ENCODE peak calls at places on chromosomes 12 and 14, in five cellular contexts. One of them, this sample, is unnamed.

GRCh38 chr12:131132118-131132892 is 178.6 kb downstream of the ADGRD1 start:
- DNase-seq in astrocyte of the cerebellum: no peak
- DNase-seq in tibial artery: peak
- DNase-seq in progenitor cell of endocrine pancreas: peak
- DNase-seq in GM13977: peak
- DNase-seq in this sample: peak

GRCh38 chr14:106294324-106294723 is 767.9 kb downstream of the TMEM121 start:
- DNase-seq in astrocyte of the cerebellum: no peak
- DNase-seq in tibial artery: no peak
- DNase-seq in progenitor cell of endocrine pancreas: no peak
- DNase-seq in GM13977: no peak
- DNase-seq in this sample: no peak

GRCh38 chr12:23055004-23055403 is 430.0 kb downstream of the ETNK1 start:
- DNase-seq in astrocyte of the cerebellum: peak
- DNase-seq in tibial artery: no peak
- DNase-seq in progenitor cell of endocrine pancreas: peak
- DNase-seq in GM13977: no peak
- DNase-seq in this sample: no peak

GRCh38 chr12:72543777-72544467 is 271.8 kb downstream of the TRHDE start:
- DNase-seq in astrocyte of the cerebellum: no peak
- DNase-seq in tibial artery: no peak
- DNase-seq in progenitor cell of endocrine pancreas: no peak
- DNase-seq in GM13977: no peak
- DNase-seq in this sample: no peak

GRCh38 chr12:117486840-117487659 is 125.6 kb upstream of the NOS1 start:
- DNase-seq in astrocyte of the cerebellum: peak
- DNase-seq in tibial artery: peak
- DNase-seq in progenitor cell of endocrine pancreas: no peak
- DNase-seq in GM13977: no peak
- DNase-seq in this sample: no peak

GRCh38 chr14:56487090-56487667 is 92.4 kb upstream of the TMEM260 start:
- DNase-seq in astrocyte of the cerebellum: peak
- DNase-seq in tibial artery: no peak
- DNase-seq in progenitor cell of endocrine pancreas: no peak
- DNase-seq in GM13977: no peak
- DNase-seq in this sample: no peak

GRCh38 chr12:23893611-23894010 is 55.9 kb downstream of the SOX5 start:
- DNase-seq in astrocyte of the cerebellum: no peak
- DNase-seq in tibial artery: no peak
- DNase-seq in progenitor cell of endocrine pancreas: no peak
- DNase-seq in GM13977: no peak
- DNase-seq in this sample: no peak

GRCh38 chr14:55789442-55789841 is 209.4 kb downstream of the KTN1 start:
- DNase-seq in astrocyte of the cerebellum: no peak
- DNase-seq in tibial artery: no peak
- DNase-seq in progenitor cell of endocrine pancreas: no peak
- DNase-seq in GM13977: no peak
- DNase-seq in this sample: no peak

GRCh38 chr12:29781176-29781575 is 2.6 kb downstream of the TMTC1 start:
- DNase-seq in astrocyte of the cerebellum: no peak
- DNase-seq in tibial artery: no peak
- DNase-seq in progenitor cell of endocrine pancreas: no peak
- DNase-seq in GM13977: no peak
- DNase-seq in this sample: no peak

GRCh38 chr12:112813836-112814235 is 22.3 kb downstream of the RPH3A start:
- DNase-seq in astrocyte of the cerebellum: no peak
- DNase-seq in tibial artery: no peak
- DNase-seq in progenitor cell of endocrine pancreas: no peak
- DNase-seq in GM13977: no peak
- DNase-seq in this sample: no peak

DNA sequence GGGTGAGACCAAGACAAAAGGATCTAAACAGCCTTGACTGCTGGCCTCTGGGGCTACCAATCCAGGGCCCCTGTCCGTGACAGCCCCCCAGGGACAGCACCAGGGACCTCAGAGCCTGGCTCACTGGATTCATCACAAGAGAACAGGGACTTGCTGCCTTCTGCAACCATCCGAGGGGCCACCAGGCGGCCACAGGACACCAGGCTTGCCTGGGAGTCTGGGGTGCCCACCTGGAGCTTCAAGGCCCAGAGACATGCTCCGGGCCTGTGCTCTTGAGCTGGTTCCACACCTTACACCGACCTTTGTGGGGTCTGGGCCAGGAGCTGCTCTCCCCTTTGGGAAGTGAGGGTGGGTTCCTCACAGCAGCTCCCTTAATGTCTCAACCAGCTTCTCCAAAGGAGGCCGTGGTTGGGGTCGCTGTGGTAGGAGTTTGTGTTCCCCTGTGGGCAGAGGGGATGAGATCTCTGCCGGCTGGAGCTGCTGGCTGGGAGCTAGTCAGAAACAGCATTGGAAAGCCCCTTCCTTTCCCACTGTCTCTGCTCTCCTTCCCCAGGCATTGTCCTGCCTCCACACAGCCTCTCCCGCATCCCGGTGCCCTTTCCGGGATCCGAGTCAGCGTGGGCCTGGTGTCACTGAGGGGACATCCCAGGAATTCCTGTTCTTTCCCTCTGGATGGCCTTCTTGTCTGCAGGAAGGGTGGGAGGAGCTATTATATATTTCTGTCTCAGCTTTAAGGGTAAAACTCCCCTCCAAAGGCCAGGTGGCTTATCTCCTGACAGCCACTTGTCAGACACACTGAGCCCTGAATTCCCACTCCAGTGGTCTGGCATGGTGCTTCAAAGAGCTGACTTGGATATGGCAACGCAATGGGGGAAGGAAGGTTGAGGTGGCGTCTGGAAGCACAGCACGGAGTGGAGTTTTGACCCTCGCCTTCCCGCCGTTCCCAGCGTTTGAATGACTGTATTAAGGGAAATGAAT is 5.1 kb upstream of the PAPLN start:
- DNase-seq in astrocyte of the cerebellum: no peak
- DNase-seq in tibial artery: no peak
- DNase-seq in progenitor cell of endocrine pancreas: no peak
- DNase-seq in GM13977: peak
- DNase-seq in this sample: peak
- TF ChIP-seq CTCF in astrocyte of the cerebellum: peak
- TF ChIP-seq CTCF in tibial artery: no peak
- TF ChIP-seq CTCF in progenitor cell of endocrine pancreas: peak
- TF ChIP-seq CTCF in GM13977: peak
- TF ChIP-seq CTCF in this sample: peak

DNA sequence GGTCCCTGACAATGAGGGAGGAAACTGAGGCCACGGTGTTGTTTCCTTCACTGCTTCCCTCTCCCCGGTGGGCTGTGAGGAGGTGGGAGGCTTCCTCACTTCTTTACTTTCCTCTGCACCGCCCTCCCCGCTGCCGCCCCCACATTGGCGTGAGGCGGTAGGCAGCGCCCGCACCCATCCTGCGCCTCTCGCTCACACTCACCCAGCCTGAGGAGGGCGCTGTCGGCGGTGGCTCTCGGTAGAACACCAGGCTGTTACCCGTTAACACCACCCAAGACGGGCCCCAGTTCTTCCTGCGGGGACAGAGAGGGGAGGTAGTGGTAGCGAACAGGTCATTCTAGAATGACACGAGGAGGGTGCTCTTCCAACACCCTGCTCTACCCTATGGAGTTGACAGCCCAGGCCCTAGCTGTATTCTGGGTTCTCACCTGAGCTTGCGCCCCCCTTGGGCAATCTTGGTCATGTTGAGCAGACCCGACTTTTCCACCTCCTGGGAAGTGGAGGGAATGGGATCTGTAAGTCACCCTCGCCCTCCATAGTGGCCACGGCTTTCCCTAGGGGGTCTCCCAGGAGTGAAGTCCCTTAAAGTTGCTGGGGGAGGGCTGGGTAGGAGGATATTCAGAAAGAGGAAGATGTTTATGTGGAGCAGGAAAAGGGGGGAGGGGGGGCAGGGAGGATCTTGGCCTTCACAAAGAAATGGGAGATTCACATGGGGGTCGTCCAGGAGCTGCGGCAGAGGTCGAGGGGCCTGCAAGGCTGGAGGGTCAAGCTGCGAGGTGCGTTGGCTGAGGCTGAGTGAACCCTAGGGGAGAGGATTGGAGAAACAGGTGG is 3.3 kb downstream of the ARHGAP9 start:
- DNase-seq in astrocyte of the cerebellum: no peak
- DNase-seq in tibial artery: no peak
- DNase-seq in progenitor cell of endocrine pancreas: no peak
- DNase-seq in GM13977: peak
- DNase-seq in this sample: peak
- TF ChIP-seq CTCF in astrocyte of the cerebellum: no peak
- TF ChIP-seq CTCF in tibial artery: no peak
- TF ChIP-seq CTCF in progenitor cell of endocrine pancreas: peak
- TF ChIP-seq CTCF in GM13977: peak
- TF ChIP-seq CTCF in this sample: peak

GRCh38 chr14:93800038-93800937 is 12.0 kb upstream of the PRIMA1 start:
- DNase-seq in astrocyte of the cerebellum: no peak
- DNase-seq in tibial artery: no peak
- DNase-seq in progenitor cell of endocrine pancreas: no peak
- DNase-seq in GM13977: no peak
- DNase-seq in this sample: no peak

GRCh38 chr14:93799617-93800016 is 11.3 kb upstream of the PRIMA1 start:
- DNase-seq in astrocyte of the cerebellum: no peak
- DNase-seq in tibial artery: no peak
- DNase-seq in progenitor cell of endocrine pancreas: no peak
- DNase-seq in GM13977: no peak
- DNase-seq in this sample: no peak

GRCh38 chr14:93804654-93805053 is 16.4 kb upstream of the PRIMA1 start:
- DNase-seq in astrocyte of the cerebellum: no peak
- DNase-seq in tibial artery: no peak
- DNase-seq in progenitor cell of endocrine pancreas: no peak
- DNase-seq in GM13977: no peak
- DNase-seq in this sample: no peak
- TF ChIP-seq CTCF in astrocyte of the cerebellum: no peak
- TF ChIP-seq CTCF in tibial artery: no peak
- TF ChIP-seq CTCF in progenitor cell of endocrine pancreas: peak
- TF ChIP-seq CTCF in GM13977: peak
- TF ChIP-seq CTCF in this sample: no peak

GRCh38 chr14:77153802-77154201 is 12.2 kb upstream of the ZDHHC22 start:
- DNase-seq in astrocyte of the cerebellum: no peak
- DNase-seq in tibial artery: no peak
- DNase-seq in progenitor cell of endocrine pancreas: no peak
- DNase-seq in GM13977: no peak
- DNase-seq in this sample: no peak

GRCh38 chr14:77154421-77154820 is 12.8 kb upstream of the ZDHHC22 start:
- DNase-seq in astrocyte of the cerebellum: no peak
- DNase-seq in tibial artery: no peak
- DNase-seq in progenitor cell of endocrine pancreas: no peak
- DNase-seq in GM13977: no peak
- DNase-seq in this sample: no peak

GRCh38 chr14:77151245-77151644 is 9.7 kb upstream of the ZDHHC22 start:
- DNase-seq in astrocyte of the cerebellum: no peak
- DNase-seq in tibial artery: no peak
- DNase-seq in progenitor cell of endocrine pancreas: no peak
- DNase-seq in GM13977: no peak
- DNase-seq in this sample: no peak

GRCh38 chr14:77155083-77155482 is 13.5 kb upstream of the ZDHHC22 start:
- DNase-seq in astrocyte of the cerebellum: no peak
- DNase-seq in tibial artery: no peak
- DNase-seq in progenitor cell of endocrine pancreas: no peak
- DNase-seq in GM13977: no peak
- DNase-seq in this sample: no peak

GRCh38 chr14:77151918-77152588 is 10.5 kb upstream of the ZDHHC22 start:
- DNase-seq in astrocyte of the cerebellum: no peak
- DNase-seq in tibial artery: no peak
- DNase-seq in progenitor cell of endocrine pancreas: no peak
- DNase-seq in GM13977: peak
- DNase-seq in this sample: peak
- TF ChIP-seq CTCF in astrocyte of the cerebellum: no peak
- TF ChIP-seq CTCF in tibial artery: no peak
- TF ChIP-seq CTCF in progenitor cell of endocrine pancreas: peak
- TF ChIP-seq CTCF in GM13977: peak
- TF ChIP-seq CTCF in this sample: no peak

GRCh38 chr14:41607119-41607785 is 576 bp downstream of the LRFN5 start:
- DNase-seq in astrocyte of the cerebellum: no peak
- DNase-seq in tibial artery: no peak
- DNase-seq in progenitor cell of endocrine pancreas: no peak
- DNase-seq in GM13977: no peak
- DNase-seq in this sample: no peak

GRCh38 chr14:41606249-41607118 is at the start of gene LRFN5:
- DNase-seq in astrocyte of the cerebellum: no peak
- DNase-seq in tibial artery: no peak
- DNase-seq in progenitor cell of endocrine pancreas: peak
- DNase-seq in GM13977: peak
- DNase-seq in this sample: no peak

GRCh38 chr14:41607966-41608663 is 1.4 kb downstream of the LRFN5 start:
- DNase-seq in astrocyte of the cerebellum: no peak
- DNase-seq in tibial artery: no peak
- DNase-seq in progenitor cell of endocrine pancreas: peak
- DNase-seq in GM13977: peak
- DNase-seq in this sample: no peak

GRCh38 chr14:41605550-41606248 is 977 bp upstream of the LRFN5 start:
- DNase-seq in astrocyte of the cerebellum: no peak
- DNase-seq in tibial artery: no peak
- DNase-seq in progenitor cell of endocrine pancreas: peak
- DNase-seq in GM13977: peak
- DNase-seq in this sample: no peak

DNA sequence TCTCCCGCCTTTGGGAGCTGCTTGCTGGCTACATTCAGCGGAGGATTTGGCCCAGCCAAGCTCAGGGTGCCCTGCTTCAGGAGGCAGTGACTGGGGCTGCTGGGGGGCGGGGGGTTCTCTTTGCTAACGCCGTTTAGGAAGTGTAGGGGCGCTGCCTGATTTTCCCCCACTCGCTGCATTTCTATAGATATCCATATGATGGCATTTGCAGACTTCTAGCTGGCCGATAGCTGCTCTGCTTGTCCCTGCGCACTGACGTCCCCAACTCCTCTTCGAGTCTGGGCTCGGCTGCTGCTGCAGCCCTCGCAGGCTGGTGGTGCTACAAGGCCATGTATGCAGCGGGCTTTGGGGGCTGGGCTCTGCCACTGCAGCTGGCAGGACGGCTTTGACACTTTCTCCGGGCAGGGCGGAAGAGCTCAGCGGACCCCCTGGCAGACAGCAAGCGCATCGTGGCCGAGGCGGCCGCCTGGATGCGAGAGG is 3.1 kb downstream of the LRFN5 start:
- DNase-seq in astrocyte of the cerebellum: no peak
- DNase-seq in tibial artery: no peak
- DNase-seq in progenitor cell of endocrine pancreas: peak
- DNase-seq in GM13977: no peak
- DNase-seq in this sample: no peak
- TF ChIP-seq CTCF in astrocyte of the cerebellum: peak
- TF ChIP-seq CTCF in tibial artery: no peak
- TF ChIP-seq CTCF in progenitor cell of endocrine pancreas: peak
- TF ChIP-seq CTCF in GM13977: no peak
- TF ChIP-seq CTCF in this sample: no peak

DNA sequence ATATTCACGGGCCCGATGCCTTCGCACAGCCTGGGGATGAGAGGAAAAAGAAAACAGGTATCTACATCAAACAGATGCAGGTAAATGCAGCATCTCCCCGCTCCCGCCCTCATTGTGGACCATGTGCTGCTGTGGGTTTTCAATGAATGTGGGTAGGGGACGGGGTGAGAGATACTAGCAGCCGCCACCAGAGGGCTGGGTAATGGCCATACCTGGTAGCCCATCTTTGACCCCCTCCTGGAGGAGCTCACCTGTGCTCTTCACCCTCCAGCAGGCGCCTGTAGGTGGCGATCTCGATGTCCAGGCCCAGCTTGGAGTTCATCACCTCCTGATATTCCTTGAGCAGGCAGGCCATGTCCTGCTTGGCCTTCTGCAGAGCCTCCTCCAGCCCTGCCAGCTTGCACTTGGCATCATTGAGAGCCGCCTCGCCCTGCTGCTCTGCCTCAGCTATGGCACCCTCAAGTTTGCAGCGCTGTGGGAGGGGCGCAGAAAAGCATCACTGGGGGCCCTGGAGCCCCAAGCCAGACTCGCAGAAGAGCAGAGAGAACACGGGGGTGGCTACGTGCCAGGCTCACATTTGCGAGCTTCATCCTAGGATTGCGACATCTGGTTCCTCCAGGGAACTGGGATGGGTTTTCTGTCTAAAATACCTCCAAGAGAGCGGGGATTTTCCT is 10.2 kb downstream of the KRT82 start:
- DNase-seq in astrocyte of the cerebellum: no peak
- DNase-seq in tibial artery: no peak
- DNase-seq in progenitor cell of endocrine pancreas: peak
- DNase-seq in GM13977: no peak
- DNase-seq in this sample: no peak
- TF ChIP-seq CTCF in astrocyte of the cerebellum: peak
- TF ChIP-seq CTCF in tibial artery: no peak
- TF ChIP-seq CTCF in progenitor cell of endocrine pancreas: peak
- TF ChIP-seq CTCF in GM13977: peak
- TF ChIP-seq CTCF in this sample: no peak